ENCODE peak calls at places on chromosomes 7 and 10, in seven cellular contexts. One of them, this sample, is unnamed.

GRCh38 chr7:136039577-136040345 is 62.6 kb upstream of the MTPN start:
- DNase-seq in ecto neural progenitor cell: no peak
- DNase-seq in stimulated activated CD8-positive, alpha-beta memory T cell treated with anti-CD3 and anti-CD28 coated beads, Interleukin-4, amount 100 ng/mL, for 1 hour: no peak
- DNase-seq in colonic mucosa: no peak
- DNase-seq in activated T-helper 1 cell treated with anti-CD3 and anti-CD28 coated beads, Interleukin-2, amount 50 U/mL, for 16 hours: no peak
- DNase-seq in Calu3: no peak
- DNase-seq in nucleus accumbens: no peak
- DNase-seq in this sample: no peak

GRCh38 chr10:121168513-121169216 is 317.5 kb downstream of the WDR11 start:
- DNase-seq in activated T-helper 1 cell treated with anti-CD3 and anti-CD28 coated beads, Interleukin-2, amount 50 U/mL, for 16 hours: no peak
- DNase-seq in Calu3: no peak
- DNase-seq in stimulated activated CD8-positive, alpha-beta memory T cell treated with anti-CD3 and anti-CD28 coated beads, Interleukin-4, amount 100 ng/mL, for 1 hour: no peak
- DNase-seq in nucleus accumbens: no peak
- DNase-seq in colonic mucosa: no peak
- DNase-seq in ecto neural progenitor cell: no peak
- DNase-seq in this sample: no peak

GRCh38 chr7:107494910-107495309 is 25.1 kb downstream of the GPR22 start:
- DNase-seq in nucleus accumbens: no peak
- DNase-seq in Calu3: no peak
- DNase-seq in colonic mucosa: no peak
- DNase-seq in ecto neural progenitor cell: no peak
- DNase-seq in stimulated activated CD8-positive, alpha-beta memory T cell treated with anti-CD3 and anti-CD28 coated beads, Interleukin-4, amount 100 ng/mL, for 1 hour: no peak
- DNase-seq in activated T-helper 1 cell treated with anti-CD3 and anti-CD28 coated beads, Interleukin-2, amount 50 U/mL, for 16 hours: no peak
- DNase-seq in this sample: no peak

GRCh38 chr10:48476279-48476982 is 128.4 kb downstream of the ARHGAP22 start:
- DNase-seq in activated T-helper 1 cell treated with anti-CD3 and anti-CD28 coated beads, Interleukin-2, amount 50 U/mL, for 16 hours: no peak
- DNase-seq in ecto neural progenitor cell: peak
- DNase-seq in stimulated activated CD8-positive, alpha-beta memory T cell treated with anti-CD3 and anti-CD28 coated beads, Interleukin-4, amount 100 ng/mL, for 1 hour: no peak
- DNase-seq in Calu3: no peak
- DNase-seq in colonic mucosa: no peak
- DNase-seq in nucleus accumbens: no peak
- DNase-seq in this sample: peak

GRCh38 chr7:18361756-18362155 is 133.8 kb upstream of the HDAC9 start:
- DNase-seq in Calu3: no peak
- DNase-seq in ecto neural progenitor cell: no peak
- DNase-seq in activated T-helper 1 cell treated with anti-CD3 and anti-CD28 coated beads, Interleukin-2, amount 50 U/mL, for 16 hours: no peak
- DNase-seq in colonic mucosa: peak
- DNase-seq in stimulated activated CD8-positive, alpha-beta memory T cell treated with anti-CD3 and anti-CD28 coated beads, Interleukin-4, amount 100 ng/mL, for 1 hour: no peak
- DNase-seq in nucleus accumbens: no peak
- DNase-seq in this sample: no peak

GRCh38 chr10:84665883-84666463 is 337.6 kb downstream of the CCSER2 start:
- DNase-seq in Calu3: peak
- DNase-seq in stimulated activated CD8-positive, alpha-beta memory T cell treated with anti-CD3 and anti-CD28 coated beads, Interleukin-4, amount 100 ng/mL, for 1 hour: no peak
- DNase-seq in nucleus accumbens: no peak
- DNase-seq in activated T-helper 1 cell treated with anti-CD3 and anti-CD28 coated beads, Interleukin-2, amount 50 U/mL, for 16 hours: no peak
- DNase-seq in colonic mucosa: peak
- DNase-seq in ecto neural progenitor cell: peak
- DNase-seq in this sample: no peak

GRCh38 chr7:157699357-157700013 is 362.7 kb downstream of the DNAJB6 start:
- DNase-seq in stimulated activated CD8-positive, alpha-beta memory T cell treated with anti-CD3 and anti-CD28 coated beads, Interleukin-4, amount 100 ng/mL, for 1 hour: no peak
- DNase-seq in ecto neural progenitor cell: peak
- DNase-seq in nucleus accumbens: no peak
- DNase-seq in colonic mucosa: no peak
- DNase-seq in activated T-helper 1 cell treated with anti-CD3 and anti-CD28 coated beads, Interleukin-2, amount 50 U/mL, for 16 hours: no peak
- DNase-seq in Calu3: no peak
- DNase-seq in this sample: no peak

GRCh38 chr10:14975672-14976273 is 16.6 kb downstream of the MEIG1 start:
- DNase-seq in nucleus accumbens: no peak
- DNase-seq in Calu3: no peak
- DNase-seq in stimulated activated CD8-positive, alpha-beta memory T cell treated with anti-CD3 and anti-CD28 coated beads, Interleukin-4, amount 100 ng/mL, for 1 hour: no peak
- DNase-seq in colonic mucosa: no peak
- DNase-seq in ecto neural progenitor cell: no peak
- DNase-seq in activated T-helper 1 cell treated with anti-CD3 and anti-CD28 coated beads, Interleukin-2, amount 50 U/mL, for 16 hours: no peak
- DNase-seq in this sample: no peak

GRCh38 chr10:34801066-34801738 is 13.9 kb downstream of the PARD3 start:
- DNase-seq in ecto neural progenitor cell: no peak
- DNase-seq in Calu3: no peak
- DNase-seq in stimulated activated CD8-positive, alpha-beta memory T cell treated with anti-CD3 and anti-CD28 coated beads, Interleukin-4, amount 100 ng/mL, for 1 hour: no peak
- DNase-seq in activated T-helper 1 cell treated with anti-CD3 and anti-CD28 coated beads, Interleukin-2, amount 50 U/mL, for 16 hours: no peak
- DNase-seq in colonic mucosa: no peak
- DNase-seq in nucleus accumbens: no peak
- DNase-seq in this sample: no peak

GRCh38 chr10:114683162-114683561 is 25.1 kb upstream of the ABLIM1 start:
- DNase-seq in ecto neural progenitor cell: no peak
- DNase-seq in colonic mucosa: no peak
- DNase-seq in Calu3: no peak
- DNase-seq in nucleus accumbens: no peak
- DNase-seq in stimulated activated CD8-positive, alpha-beta memory T cell treated with anti-CD3 and anti-CD28 coated beads, Interleukin-4, amount 100 ng/mL, for 1 hour: no peak
- DNase-seq in activated T-helper 1 cell treated with anti-CD3 and anti-CD28 coated beads, Interleukin-2, amount 50 U/mL, for 16 hours: no peak
- DNase-seq in this sample: no peak

GRCh38 chr10:69845574-69846251 is 44.0 kb downstream of the COL13A1 start:
- DNase-seq in colonic mucosa: peak
- DNase-seq in stimulated activated CD8-positive, alpha-beta memory T cell treated with anti-CD3 and anti-CD28 coated beads, Interleukin-4, amount 100 ng/mL, for 1 hour: no peak
- DNase-seq in Calu3: peak
- DNase-seq in nucleus accumbens: no peak
- DNase-seq in activated T-helper 1 cell treated with anti-CD3 and anti-CD28 coated beads, Interleukin-2, amount 50 U/mL, for 16 hours: no peak
- DNase-seq in ecto neural progenitor cell: no peak
- DNase-seq in this sample: no peak

This sample was measured in NCI-H524 treated with DMSO at 0.1 percent for 48 hours.